ENCODE peak calls at places on chromosomes 7 and 10, in seven cellular contexts. One of them, this sample, is unnamed. For H3K36me3 and H3K9me2, the result is how much of the 10 kb centered on the place peaks cover.

GRCh38 chr7:134179321-134179720 is 52.2 kb downstream of the LRGUK start:
- DNase-seq in hepatocyte: no peak
- DNase-seq in HCT116: no peak
- DNase-seq in GM23338: no peak
- DNase-seq in PC-3: no peak
- DNase-seq in GM23248: no peak
- DNase-seq in MM.1S: no peak
- DNase-seq in this sample: no peak

GRCh38 chr7:102125127-102125561 is 161.5 kb upstream of the SH2B2 start:
- DNase-seq in hepatocyte: peak
- DNase-seq in HCT116: peak
- DNase-seq in GM23338: peak
- DNase-seq in PC-3: peak
- DNase-seq in GM23248: peak
- DNase-seq in MM.1S: no peak
- DNase-seq in this sample: peak

GRCh38 chr7:73762659-73762999 is 7.4 kb downstream of the CLDN3 start:
- DNase-seq in hepatocyte: no peak
- DNase-seq in HCT116: no peak
- DNase-seq in GM23338: no peak
- DNase-seq in PC-3: no peak
- DNase-seq in GM23248: no peak
- DNase-seq in MM.1S: no peak
- DNase-seq in this sample: no peak

GRCh38 chr10:97508342-97508741 is 9.6 kb downstream of the UBTD1 start:
- DNase-seq in hepatocyte: no peak
- DNase-seq in HCT116: no peak
- DNase-seq in GM23338: no peak
- DNase-seq in PC-3: peak
- DNase-seq in GM23248: peak
- DNase-seq in MM.1S: no peak
- DNase-seq in this sample: no peak

GRCh38 chr7:81769891-81770818 is at the start of gene HGF:
- DNase-seq in hepatocyte: peak
- DNase-seq in HCT116: no peak
- DNase-seq in GM23338: peak
- DNase-seq in PC-3: peak
- DNase-seq in GM23248: peak
- DNase-seq in MM.1S: no peak
- DNase-seq in this sample: no peak

GRCh38 chr7:105268511-105269392 is 120.0 kb downstream of the SRPK2 start:
- DNase-seq in hepatocyte: peak
- DNase-seq in HCT116: no peak
- DNase-seq in GM23338: no peak
- DNase-seq in PC-3: peak
- DNase-seq in GM23248: peak
- DNase-seq in MM.1S: peak
- DNase-seq in this sample: no peak

GRCh38 chr7:40799-41750 is 151.3 kb upstream of the FAM20C start:
- DNase-seq in hepatocyte: no peak
- DNase-seq in HCT116: no peak
- DNase-seq in GM23338: no peak
- DNase-seq in PC-3: no peak
- DNase-seq in GM23248: no peak
- DNase-seq in MM.1S: no peak
- DNase-seq in this sample: no peak

GRCh38 chr7:21059069-21059468 is 272.4 kb upstream of the SP8 start:
- DNase-seq in hepatocyte: no peak
- DNase-seq in HCT116: no peak
- DNase-seq in GM23338: no peak
- DNase-seq in PC-3: peak
- DNase-seq in GM23248: no peak
- DNase-seq in MM.1S: no peak
- DNase-seq in this sample: peak

GRCh38 chr10:22557321-22557720 is 157.1 kb downstream of the PIP4K2A start:
- DNase-seq in hepatocyte: no peak
- DNase-seq in HCT116: no peak
- DNase-seq in GM23338: no peak
- DNase-seq in PC-3: no peak
- DNase-seq in GM23248: no peak
- DNase-seq in MM.1S: no peak
- DNase-seq in this sample: no peak

GRCh38 chr10:9999627-10000026 is 1018.0 kb upstream of the CELF2 start:
- DNase-seq in hepatocyte: no peak
- DNase-seq in HCT116: no peak
- DNase-seq in GM23338: no peak
- DNase-seq in PC-3: no peak
- DNase-seq in GM23248: no peak
- DNase-seq in MM.1S: no peak
- DNase-seq in this sample: no peak

GRCh38 chr10:988667-989545 is 672 bp downstream of the GTPBP4 start:
- DNase-seq in hepatocyte: no peak
- DNase-seq in HCT116: no peak
- DNase-seq in GM23338: no peak
- DNase-seq in PC-3: no peak
- DNase-seq in GM23248: peak
- DNase-seq in MM.1S: no peak
- DNase-seq in this sample: no peak

GRCh38 chr10:30827531-30828120 is 198.1 kb upstream of the LYZL2 start:
- DNase-seq in hepatocyte: peak
- DNase-seq in HCT116: no peak
- DNase-seq in GM23338: no peak
- DNase-seq in PC-3: no peak
- DNase-seq in GM23248: peak
- DNase-seq in MM.1S: no peak
- DNase-seq in this sample: no peak

GRCh38 chr10:3131098-3131497 is 41.5 kb downstream of the PITRM1 start:
- DNase-seq in hepatocyte: peak
- DNase-seq in HCT116: no peak
- DNase-seq in GM23338: no peak
- DNase-seq in PC-3: peak
- DNase-seq in GM23248: peak
- DNase-seq in MM.1S: no peak
- DNase-seq in this sample: peak

GRCh38 chr7:105195891-105196290 is 181.9 kb downstream of the KMT2E start:
- DNase-seq in hepatocyte: no peak
- DNase-seq in HCT116: no peak
- DNase-seq in GM23338: no peak
- DNase-seq in PC-3: no peak
- DNase-seq in GM23248: no peak
- DNase-seq in MM.1S: no peak
- DNase-seq in this sample: no peak

GRCh38 chr10:48418189-48418588 is 111.7 kb downstream of the MAPK8 start:
- DNase-seq in hepatocyte: no peak
- DNase-seq in HCT116: no peak
- DNase-seq in GM23338: no peak
- DNase-seq in PC-3: no peak
- DNase-seq in GM23248: no peak
- DNase-seq in MM.1S: no peak
- DNase-seq in this sample: no peak

GRCh38 chr10:100370561-100370975 is 23.5 kb downstream of the SCD start:
- DNase-seq in hepatocyte: peak
- DNase-seq in HCT116: peak
- DNase-seq in GM23338: no peak
- DNase-seq in PC-3: peak
- DNase-seq in GM23248: peak
- DNase-seq in MM.1S: peak
- DNase-seq in this sample: peak

GRCh38 chr7:128221929-128222403 is 19.1 kb upstream of the LEP start:
- DNase-seq in hepatocyte: peak
- DNase-seq in HCT116: peak
- DNase-seq in GM23338: no peak
- DNase-seq in PC-3: peak
- DNase-seq in GM23248: peak
- DNase-seq in MM.1S: no peak
- DNase-seq in this sample: peak

GRCh38 chr10:78856421-78856820 is 212.3 kb upstream of the ZMIZ1 start:
- DNase-seq in hepatocyte: no peak
- DNase-seq in HCT116: no peak
- DNase-seq in GM23338: no peak
- DNase-seq in PC-3: no peak
- DNase-seq in GM23248: no peak
- DNase-seq in MM.1S: no peak
- DNase-seq in this sample: peak

GRCh38 chr10:75191821-75192568 is 18.6 kb upstream of the VDAC2 start:
- DNase-seq in hepatocyte: peak
- DNase-seq in HCT116: no peak
- DNase-seq in GM23338: no peak
- DNase-seq in PC-3: peak
- DNase-seq in GM23248: peak
- DNase-seq in MM.1S: no peak
- DNase-seq in this sample: peak

GRCh38 chr7:2866601-2867000 is 22.5 kb upstream of the GNA12 start:
- DNase-seq in hepatocyte: no peak
- DNase-seq in HCT116: no peak
- DNase-seq in GM23338: no peak
- DNase-seq in PC-3: no peak
- DNase-seq in GM23248: no peak
- DNase-seq in MM.1S: no peak
- DNase-seq in this sample: no peak

GRCh38 chr10:77448226-77448625 is 189.4 kb downstream of the KCNMA1 start:
- DNase-seq in hepatocyte: peak
- DNase-seq in HCT116: no peak
- DNase-seq in GM23338: no peak
- DNase-seq in PC-3: no peak
- DNase-seq in GM23248: no peak
- DNase-seq in MM.1S: no peak
- DNase-seq in this sample: no peak

GRCh38 chr10:113036636-113037035 is 86.6 kb downstream of the TCF7L2 start:
- DNase-seq in hepatocyte: no peak
- DNase-seq in HCT116: no peak
- DNase-seq in GM23338: no peak
- DNase-seq in PC-3: no peak
- DNase-seq in GM23248: no peak
- DNase-seq in MM.1S: no peak
- DNase-seq in this sample: no peak

GRCh38 chr7:105715528-105715927 is 134.2 kb upstream of the EFCAB10 start:
- DNase-seq in hepatocyte: no peak
- DNase-seq in HCT116: no peak
- DNase-seq in GM23338: no peak
- DNase-seq in PC-3: no peak
- DNase-seq in GM23248: no peak
- DNase-seq in MM.1S: no peak
- DNase-seq in this sample: no peak

GRCh38 chr10:6151087-6151977 is 51.4 kb upstream of the PFKFB3 start:
- DNase-seq in hepatocyte: peak
- DNase-seq in HCT116: no peak
- DNase-seq in GM23338: peak
- DNase-seq in PC-3: no peak
- DNase-seq in GM23248: peak
- DNase-seq in MM.1S: peak
- DNase-seq in this sample: no peak

GRCh38 chr10:48670978-48671913 is 13.4 kb upstream of the WDFY4 start:
- DNase-seq in hepatocyte: no peak
- DNase-seq in HCT116: no peak
- DNase-seq in GM23338: peak
- DNase-seq in PC-3: no peak
- DNase-seq in GM23248: no peak
- DNase-seq in MM.1S: no peak
- DNase-seq in this sample: no peak

DNA sequence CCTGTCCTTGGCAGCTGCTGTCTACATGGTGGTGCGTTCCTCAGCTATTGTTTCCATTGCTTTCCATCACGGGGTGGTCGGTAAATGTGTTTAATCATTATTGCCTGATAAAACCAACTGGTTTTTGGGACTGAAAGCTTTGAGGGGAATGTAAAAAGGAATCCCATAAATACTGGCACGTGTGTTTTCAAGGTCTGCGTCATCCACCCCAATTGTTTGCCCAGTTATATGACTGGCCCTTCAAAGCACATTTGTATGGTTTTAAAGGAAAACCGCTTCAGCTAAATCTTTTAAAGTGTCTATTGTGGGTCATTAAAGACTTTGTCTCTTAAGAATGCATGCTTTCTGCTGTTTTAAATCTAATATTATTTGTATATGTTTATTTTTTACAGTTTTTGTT is 65.0 kb downstream of the TRRAP start:
- DNase-seq in hepatocyte: no peak
- DNase-seq in HCT116: no peak
- DNase-seq in GM23338: no peak
- DNase-seq in PC-3: no peak
- DNase-seq in GM23248: no peak
- DNase-seq in MM.1S: no peak
- DNase-seq in this sample: no peak
- H3K27ac ChIP-seq in hepatocyte: no peak
- H3K27ac ChIP-seq in HCT116: no peak
- H3K27ac ChIP-seq in GM23338: no peak
- H3K27ac ChIP-seq in PC-3: no peak
- H3K27ac ChIP-seq in GM23248: no peak
- H3K27ac ChIP-seq in MM.1S: no peak
- H3K27ac ChIP-seq in this sample: no peak

GRCh38 chr7:149454006-149454405 is 6.9 kb downstream of the ZNF777 start:
- DNase-seq in hepatocyte: no peak
- DNase-seq in HCT116: no peak
- DNase-seq in GM23338: no peak
- DNase-seq in PC-3: no peak
- DNase-seq in GM23248: no peak
- DNase-seq in MM.1S: no peak
- DNase-seq in this sample: no peak
- H3K36me3 ChIP-seq in hepatocyte: under half
- H3K36me3 ChIP-seq in HCT116: under half
- H3K36me3 ChIP-seq in GM23338: under half
- H3K36me3 ChIP-seq in PC-3: under half
- H3K36me3 ChIP-seq in GM23248: under half
- H3K36me3 ChIP-seq in MM.1S: under half
- H3K36me3 ChIP-seq in this sample: under half

DNA sequence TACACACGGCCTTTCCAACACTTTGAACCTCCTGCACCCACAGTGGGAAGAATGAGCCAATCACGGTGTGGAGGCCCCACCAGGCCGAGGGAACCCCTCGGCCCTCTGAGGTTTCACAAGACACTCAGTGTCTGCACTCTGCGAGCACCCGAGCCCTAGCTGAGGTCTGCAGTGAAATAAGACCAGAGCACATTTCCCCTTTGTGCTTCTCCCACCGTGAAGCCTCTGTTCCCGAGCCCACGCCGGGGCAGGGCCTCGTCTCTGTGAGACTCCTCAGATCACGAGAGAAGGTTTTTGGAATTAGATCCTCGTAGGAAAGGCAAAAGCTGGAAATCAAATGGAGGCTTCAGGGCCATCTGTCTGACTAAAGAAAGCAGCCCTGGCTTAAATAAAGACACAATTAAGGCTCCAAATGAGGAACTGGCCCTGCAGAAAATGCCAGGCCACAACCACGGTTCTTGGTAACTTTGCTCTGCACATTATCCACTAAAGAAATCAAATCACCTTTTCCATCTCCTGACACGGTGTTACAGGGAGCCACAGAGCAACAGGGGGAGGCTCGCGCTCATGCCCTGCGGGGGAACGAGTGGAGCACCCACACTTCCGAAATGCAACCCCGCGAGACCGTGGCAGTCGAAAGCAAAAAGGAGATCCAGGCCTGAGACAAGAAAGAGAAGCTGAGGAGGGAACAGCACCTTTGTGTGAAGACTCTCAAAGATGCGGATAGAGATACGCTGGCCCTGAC is 43.7 kb downstream of the FAM53B start:
- DNase-seq in hepatocyte: no peak
- DNase-seq in HCT116: no peak
- DNase-seq in GM23338: no peak
- DNase-seq in PC-3: no peak
- DNase-seq in GM23248: no peak
- DNase-seq in MM.1S: no peak
- DNase-seq in this sample: no peak
- H3K9me2 ChIP-seq in hepatocyte: under half
- H3K9me2 ChIP-seq in HCT116: under half
- H3K9me2 ChIP-seq in GM23338: under half
- H3K9me2 ChIP-seq in PC-3: under half
- H3K9me2 ChIP-seq in GM23248: under half
- H3K9me2 ChIP-seq in MM.1S: under half
- H3K9me2 ChIP-seq in this sample: under half

GRCh38 chr7:151178236-151178635 is 8.8 kb downstream of the ASB10 start:
- DNase-seq in hepatocyte: no peak
- DNase-seq in HCT116: no peak
- DNase-seq in GM23338: no peak
- DNase-seq in PC-3: no peak
- DNase-seq in GM23248: no peak
- DNase-seq in MM.1S: no peak
- DNase-seq in this sample: no peak
- H3K27ac ChIP-seq in hepatocyte: no peak
- H3K27ac ChIP-seq in HCT116: no peak
- H3K27ac ChIP-seq in GM23338: no peak
- H3K27ac ChIP-seq in PC-3: no peak
- H3K27ac ChIP-seq in GM23248: no peak
- H3K27ac ChIP-seq in MM.1S: no peak
- H3K27ac ChIP-seq in this sample: no peak